ENCODE peak calls at places on chromosomes 2 and 18, in ten cellular contexts. One of them, this sample, is unnamed.

GRCh38 chr18:62928316-62928715 is 213.0 kb downstream of the PHLPP1 start:
- DNase-seq in kidney tubule cell: no peak
- DNase-seq in stomach: no peak
- DNase-seq in GM13977: no peak
- DNase-seq in NCI-H226: no peak
- DNase-seq in A673: no peak
- DNase-seq in WERI-Rb-1: no peak
- DNase-seq in activated effector memory CD4-positive, alpha-beta T cell treated with Interleukin-2 at 50 U/mL for 16 hours: no peak
- DNase-seq in fibroblast of the conjunctiva: peak
- DNase-seq in anterior cingulate cortex: no peak
- DNase-seq in this sample: no peak

GRCh38 chr18:36501100-36501499 is 203.6 kb downstream of the FHOD3 start:
- DNase-seq in kidney tubule cell: no peak
- DNase-seq in stomach: no peak
- DNase-seq in GM13977: no peak
- DNase-seq in NCI-H226: no peak
- DNase-seq in A673: no peak
- DNase-seq in WERI-Rb-1: no peak
- DNase-seq in activated effector memory CD4-positive, alpha-beta T cell treated with Interleukin-2 at 50 U/mL for 16 hours: no peak
- DNase-seq in fibroblast of the conjunctiva: no peak
- DNase-seq in anterior cingulate cortex: no peak
- DNase-seq in this sample: no peak

GRCh38 chr2:37555457-37555856 is 116.0 kb downstream of the CDC42EP3 start:
- DNase-seq in kidney tubule cell: peak
- DNase-seq in stomach: no peak
- DNase-seq in GM13977: no peak
- DNase-seq in NCI-H226: no peak
- DNase-seq in A673: no peak
- DNase-seq in WERI-Rb-1: no peak
- DNase-seq in activated effector memory CD4-positive, alpha-beta T cell treated with Interleukin-2 at 50 U/mL for 16 hours: no peak
- DNase-seq in fibroblast of the conjunctiva: no peak
- DNase-seq in anterior cingulate cortex: no peak
- DNase-seq in this sample: no peak

GRCh38 chr2:36411962-36412444 is 56.4 kb downstream of the CRIM1 start:
- DNase-seq in kidney tubule cell: peak
- DNase-seq in stomach: no peak
- DNase-seq in GM13977: no peak
- DNase-seq in NCI-H226: peak
- DNase-seq in A673: no peak
- DNase-seq in WERI-Rb-1: no peak
- DNase-seq in activated effector memory CD4-positive, alpha-beta T cell treated with Interleukin-2 at 50 U/mL for 16 hours: no peak
- DNase-seq in fibroblast of the conjunctiva: no peak
- DNase-seq in anterior cingulate cortex: no peak
- DNase-seq in this sample: no peak

GRCh38 chr2:32772623-32773221 is 144.9 kb downstream of the TTC27 start:
- DNase-seq in kidney tubule cell: peak
- DNase-seq in stomach: no peak
- DNase-seq in GM13977: peak
- DNase-seq in NCI-H226: peak
- DNase-seq in A673: peak
- DNase-seq in WERI-Rb-1: peak
- DNase-seq in activated effector memory CD4-positive, alpha-beta T cell treated with Interleukin-2 at 50 U/mL for 16 hours: no peak
- DNase-seq in fibroblast of the conjunctiva: peak
- DNase-seq in anterior cingulate cortex: no peak
- DNase-seq in this sample: peak

GRCh38 chr2:226086190-226086589 is 686.7 kb downstream of the NYAP2 start:
- DNase-seq in kidney tubule cell: no peak
- DNase-seq in stomach: no peak
- DNase-seq in GM13977: no peak
- DNase-seq in NCI-H226: no peak
- DNase-seq in A673: no peak
- DNase-seq in WERI-Rb-1: no peak
- DNase-seq in activated effector memory CD4-positive, alpha-beta T cell treated with Interleukin-2 at 50 U/mL for 16 hours: no peak
- DNase-seq in fibroblast of the conjunctiva: no peak
- DNase-seq in anterior cingulate cortex: no peak
- DNase-seq in this sample: no peak

GRCh38 chr2:241535871-241536639 is 22.5 kb upstream of the BOK start:
- DNase-seq in kidney tubule cell: no peak
- DNase-seq in stomach: no peak
- DNase-seq in GM13977: no peak
- DNase-seq in NCI-H226: no peak
- DNase-seq in A673: no peak
- DNase-seq in WERI-Rb-1: no peak
- DNase-seq in activated effector memory CD4-positive, alpha-beta T cell treated with Interleukin-2 at 50 U/mL for 16 hours: no peak
- DNase-seq in fibroblast of the conjunctiva: no peak
- DNase-seq in anterior cingulate cortex: no peak
- DNase-seq in this sample: no peak

GRCh38 chr2:236853558-236853957 is 232.1 kb upstream of the COPS8 start:
- DNase-seq in kidney tubule cell: no peak
- DNase-seq in stomach: no peak
- DNase-seq in GM13977: no peak
- DNase-seq in NCI-H226: no peak
- DNase-seq in A673: no peak
- DNase-seq in WERI-Rb-1: no peak
- DNase-seq in activated effector memory CD4-positive, alpha-beta T cell treated with Interleukin-2 at 50 U/mL for 16 hours: no peak
- DNase-seq in fibroblast of the conjunctiva: no peak
- DNase-seq in anterior cingulate cortex: no peak
- DNase-seq in this sample: no peak

GRCh38 chr2:179179719-179180118 is 84.9 kb downstream of the SESTD1 start:
- DNase-seq in kidney tubule cell: no peak
- DNase-seq in stomach: no peak
- DNase-seq in GM13977: no peak
- DNase-seq in NCI-H226: no peak
- DNase-seq in A673: no peak
- DNase-seq in WERI-Rb-1: no peak
- DNase-seq in activated effector memory CD4-positive, alpha-beta T cell treated with Interleukin-2 at 50 U/mL for 16 hours: no peak
- DNase-seq in fibroblast of the conjunctiva: no peak
- DNase-seq in anterior cingulate cortex: no peak
- DNase-seq in this sample: no peak

GRCh38 chr2:61335226-61335625 is 135.7 kb downstream of the USP34 start:
- DNase-seq in kidney tubule cell: no peak
- DNase-seq in stomach: no peak
- DNase-seq in GM13977: no peak
- DNase-seq in NCI-H226: no peak
- DNase-seq in A673: no peak
- DNase-seq in WERI-Rb-1: no peak
- DNase-seq in activated effector memory CD4-positive, alpha-beta T cell treated with Interleukin-2 at 50 U/mL for 16 hours: no peak
- DNase-seq in fibroblast of the conjunctiva: no peak
- DNase-seq in anterior cingulate cortex: no peak
- DNase-seq in this sample: no peak

GRCh38 chr2:128250409-128251025 is 68.2 kb downstream of the HS6ST1 start:
- DNase-seq in kidney tubule cell: no peak
- DNase-seq in stomach: peak
- DNase-seq in GM13977: no peak
- DNase-seq in NCI-H226: no peak
- DNase-seq in A673: no peak
- DNase-seq in WERI-Rb-1: peak
- DNase-seq in activated effector memory CD4-positive, alpha-beta T cell treated with Interleukin-2 at 50 U/mL for 16 hours: no peak
- DNase-seq in fibroblast of the conjunctiva: no peak
- DNase-seq in anterior cingulate cortex: no peak
- DNase-seq in this sample: no peak

GRCh38 chr18:47771922-47772321 is 158.5 kb downstream of the SMAD2 start:
- DNase-seq in kidney tubule cell: no peak
- DNase-seq in stomach: no peak
- DNase-seq in GM13977: no peak
- DNase-seq in NCI-H226: no peak
- DNase-seq in A673: no peak
- DNase-seq in WERI-Rb-1: no peak
- DNase-seq in activated effector memory CD4-positive, alpha-beta T cell treated with Interleukin-2 at 50 U/mL for 16 hours: no peak
- DNase-seq in fibroblast of the conjunctiva: no peak
- DNase-seq in anterior cingulate cortex: no peak
- DNase-seq in this sample: no peak

GRCh38 chr18:63405986-63406385 is 16.3 kb downstream of the VPS4B start:
- DNase-seq in kidney tubule cell: no peak
- DNase-seq in stomach: no peak
- DNase-seq in GM13977: no peak
- DNase-seq in NCI-H226: no peak
- DNase-seq in A673: no peak
- DNase-seq in WERI-Rb-1: no peak
- DNase-seq in activated effector memory CD4-positive, alpha-beta T cell treated with Interleukin-2 at 50 U/mL for 16 hours: no peak
- DNase-seq in fibroblast of the conjunctiva: no peak
- DNase-seq in anterior cingulate cortex: no peak
- DNase-seq in this sample: no peak

GRCh38 chr2:126704434-126705165 is 48.6 kb downstream of the GYPC start:
- DNase-seq in kidney tubule cell: peak
- DNase-seq in stomach: no peak
- DNase-seq in GM13977: no peak
- DNase-seq in NCI-H226: peak
- DNase-seq in A673: peak
- DNase-seq in WERI-Rb-1: no peak
- DNase-seq in activated effector memory CD4-positive, alpha-beta T cell treated with Interleukin-2 at 50 U/mL for 16 hours: no peak
- DNase-seq in fibroblast of the conjunctiva: no peak
- DNase-seq in anterior cingulate cortex: no peak
- DNase-seq in this sample: no peak

GRCh38 chr2:130355578-130356431 is at the start of gene PTPN18:
- DNase-seq in kidney tubule cell: peak
- DNase-seq in stomach: peak
- DNase-seq in GM13977: peak
- DNase-seq in NCI-H226: peak
- DNase-seq in A673: peak
- DNase-seq in WERI-Rb-1: peak
- DNase-seq in activated effector memory CD4-positive, alpha-beta T cell treated with Interleukin-2 at 50 U/mL for 16 hours: peak
- DNase-seq in fibroblast of the conjunctiva: peak
- DNase-seq in anterior cingulate cortex: peak
- DNase-seq in this sample: no peak

GRCh38 chr2:162768646-162769045 is 69.9 kb downstream of the KCNH7 start:
- DNase-seq in kidney tubule cell: no peak
- DNase-seq in stomach: no peak
- DNase-seq in GM13977: no peak
- DNase-seq in NCI-H226: no peak
- DNase-seq in A673: no peak
- DNase-seq in WERI-Rb-1: no peak
- DNase-seq in activated effector memory CD4-positive, alpha-beta T cell treated with Interleukin-2 at 50 U/mL for 16 hours: no peak
- DNase-seq in fibroblast of the conjunctiva: no peak
- DNase-seq in anterior cingulate cortex: no peak
- DNase-seq in this sample: no peak

GRCh38 chr2:88049601-88050000 is 6.0 kb downstream of the KRCC1 start:
- DNase-seq in kidney tubule cell: no peak
- DNase-seq in stomach: no peak
- DNase-seq in GM13977: no peak
- DNase-seq in NCI-H226: no peak
- DNase-seq in A673: no peak
- DNase-seq in WERI-Rb-1: no peak
- DNase-seq in activated effector memory CD4-positive, alpha-beta T cell treated with Interleukin-2 at 50 U/mL for 16 hours: no peak
- DNase-seq in fibroblast of the conjunctiva: no peak
- DNase-seq in anterior cingulate cortex: no peak
- DNase-seq in this sample: no peak

GRCh38 chr2:105789745-105790466 is 45.2 kb downstream of the NCK2 start:
- DNase-seq in kidney tubule cell: peak
- DNase-seq in stomach: no peak
- DNase-seq in GM13977: peak
- DNase-seq in NCI-H226: no peak
- DNase-seq in A673: peak
- DNase-seq in WERI-Rb-1: no peak
- DNase-seq in activated effector memory CD4-positive, alpha-beta T cell treated with Interleukin-2 at 50 U/mL for 16 hours: peak
- DNase-seq in fibroblast of the conjunctiva: no peak
- DNase-seq in anterior cingulate cortex: no peak
- DNase-seq in this sample: no peak

GRCh38 chr2:9780368-9781130 is 62.7 kb upstream of the TAF1B start:
- DNase-seq in kidney tubule cell: no peak
- DNase-seq in stomach: no peak
- DNase-seq in GM13977: no peak
- DNase-seq in NCI-H226: no peak
- DNase-seq in A673: no peak
- DNase-seq in WERI-Rb-1: no peak
- DNase-seq in activated effector memory CD4-positive, alpha-beta T cell treated with Interleukin-2 at 50 U/mL for 16 hours: no peak
- DNase-seq in fibroblast of the conjunctiva: no peak
- DNase-seq in anterior cingulate cortex: no peak
- DNase-seq in this sample: no peak

GRCh38 chr18:68623342-68623741 is 91.6 kb downstream of the TMX3 start:
- DNase-seq in kidney tubule cell: peak
- DNase-seq in stomach: peak
- DNase-seq in GM13977: peak
- DNase-seq in NCI-H226: peak
- DNase-seq in A673: peak
- DNase-seq in WERI-Rb-1: peak
- DNase-seq in activated effector memory CD4-positive, alpha-beta T cell treated with Interleukin-2 at 50 U/mL for 16 hours: no peak
- DNase-seq in fibroblast of the conjunctiva: peak
- DNase-seq in anterior cingulate cortex: no peak
- DNase-seq in this sample: peak

GRCh38 chr2:152925540-152926448 is 207.4 kb downstream of the ARL6IP6 start:
- DNase-seq in kidney tubule cell: peak
- DNase-seq in stomach: peak
- DNase-seq in GM13977: peak
- DNase-seq in NCI-H226: peak
- DNase-seq in A673: peak
- DNase-seq in WERI-Rb-1: peak
- DNase-seq in activated effector memory CD4-positive, alpha-beta T cell treated with Interleukin-2 at 50 U/mL for 16 hours: no peak
- DNase-seq in fibroblast of the conjunctiva: peak
- DNase-seq in anterior cingulate cortex: peak
- DNase-seq in this sample: peak

GRCh38 chr2:223860809-223861738 is 23.7 kb upstream of the AP1S3 start:
- DNase-seq in kidney tubule cell: peak
- DNase-seq in stomach: peak
- DNase-seq in GM13977: no peak
- DNase-seq in NCI-H226: peak
- DNase-seq in A673: no peak
- DNase-seq in WERI-Rb-1: no peak
- DNase-seq in activated effector memory CD4-positive, alpha-beta T cell treated with Interleukin-2 at 50 U/mL for 16 hours: no peak
- DNase-seq in fibroblast of the conjunctiva: peak
- DNase-seq in anterior cingulate cortex: no peak
- DNase-seq in this sample: no peak

GRCh38 chr2:230793573-230794359 is 71.0 kb upstream of the ITM2C start:
- DNase-seq in kidney tubule cell: peak
- DNase-seq in stomach: peak
- DNase-seq in GM13977: peak
- DNase-seq in NCI-H226: peak
- DNase-seq in A673: no peak
- DNase-seq in WERI-Rb-1: no peak
- DNase-seq in activated effector memory CD4-positive, alpha-beta T cell treated with Interleukin-2 at 50 U/mL for 16 hours: peak
- DNase-seq in fibroblast of the conjunctiva: peak
- DNase-seq in anterior cingulate cortex: peak
- DNase-seq in this sample: no peak

GRCh38 chr2:131125195-131125757 is 20.1 kb downstream of the PLEKHB2 start:
- DNase-seq in kidney tubule cell: no peak
- DNase-seq in stomach: no peak
- DNase-seq in GM13977: no peak
- DNase-seq in NCI-H226: no peak
- DNase-seq in A673: peak
- DNase-seq in WERI-Rb-1: no peak
- DNase-seq in activated effector memory CD4-positive, alpha-beta T cell treated with Interleukin-2 at 50 U/mL for 16 hours: no peak
- DNase-seq in fibroblast of the conjunctiva: no peak
- DNase-seq in anterior cingulate cortex: no peak
- DNase-seq in this sample: no peak

GRCh38 chr2:168662651-168663208 is 139.7 kb upstream of the NOSTRIN start:
- DNase-seq in kidney tubule cell: no peak
- DNase-seq in stomach: no peak
- DNase-seq in GM13977: no peak
- DNase-seq in NCI-H226: no peak
- DNase-seq in A673: no peak
- DNase-seq in WERI-Rb-1: no peak
- DNase-seq in activated effector memory CD4-positive, alpha-beta T cell treated with Interleukin-2 at 50 U/mL for 16 hours: no peak
- DNase-seq in fibroblast of the conjunctiva: no peak
- DNase-seq in anterior cingulate cortex: no peak
- DNase-seq in this sample: no peak

GRCh38 chr2:94966689-94967088 is 58.8 kb upstream of the MAL start:
- DNase-seq in kidney tubule cell: no peak
- DNase-seq in stomach: no peak
- DNase-seq in GM13977: no peak
- DNase-seq in NCI-H226: no peak
- DNase-seq in A673: no peak
- DNase-seq in WERI-Rb-1: no peak
- DNase-seq in activated effector memory CD4-positive, alpha-beta T cell treated with Interleukin-2 at 50 U/mL for 16 hours: no peak
- DNase-seq in fibroblast of the conjunctiva: no peak
- DNase-seq in anterior cingulate cortex: no peak
- DNase-seq in this sample: no peak

This sample was measured in NT2/D1.